ENCODE peak calls at places on chromosomes 6 and 20, in five cellular contexts. P is pancreas; L is CD4-positive, alpha-beta memory T cell; R is endodermal cell; A is coronary artery. I is an unnamed sample.

GRCh38 chr20:13613917-13614316 is 24.8 kb downstream of the TASP1 start:
- DNase-seq in P (no peak), L (no peak), R (no peak), A (no peak), I (no peak)

GRCh38 chr6:6712258-6712978 is 123.9 kb downstream of the LY86 start:
- DNase-seq in P (peak; percentile 59), L (no peak), R (no peak), A (no peak), I (no peak)

GRCh38 chr6:3258201-3258600 is 546 bp upstream of the PSMG4 start:
- DNase-seq in P (no peak), L (no peak), R (no peak), A (peak; percentile 68), I (no peak)

GRCh38 chr6:115666997-115667396 is 393.7 kb downstream of the FRK start:
- DNase-seq in P (no peak), L (no peak), R (no peak), A (no peak), I (no peak)

GRCh38 chr6:36857325-36857724 is 17.3 kb downstream of the PPIL1 start:
- DNase-seq in P (no peak), L (no peak), R (peak; percentile 8), A (no peak), I (no peak)

GRCh38 chr6:7042654-7043545 is 64.9 kb upstream of the RREB1 start:
- DNase-seq in P (no peak), L (no peak), R (peak; percentile 63), A (no peak), I (no peak)

GRCh38 chr6:156886409-156886808 is 109.2 kb downstream of the ARID1B start:
- DNase-seq in P (peak; percentile 41), L (no peak), R (no peak), A (no peak), I (peak; percentile 61)

GRCh38 chr6:36920049-36920448 is 34.3 kb downstream of the C6orf89 start:
- DNase-seq in P (peak; percentile 47), L (no peak), R (no peak), A (no peak), I (peak; percentile 72)

GRCh38 chr6:124868476-124868875 is 93.8 kb upstream of the RNF217 start:
- DNase-seq in P (no peak), L (no peak), R (no peak), A (no peak), I (no peak)

GRCh38 chr6:26286168-26286854 is 78.7 kb upstream of the BTN3A2 start:
- DNase-seq in P (peak; percentile 61), L (peak; percentile 85), R (peak; percentile 80), A (peak; percentile 81), I (peak; percentile 83)

GRCh38 chr6:30151580-30151979 is 9.4 kb downstream of the TRIM10 start:
- DNase-seq in P (no peak), L (no peak), R (no peak), A (no peak), I (no peak)

GRCh38 chr20:272718-273117 is 15.2 kb downstream of the DEFB132 start:
- DNase-seq in P (no peak), L (no peak), R (peak; percentile 3), A (no peak), I (no peak)

GRCh38 chr20:2771631-2772080 is 28.8 kb downstream of the CPXM1 start:
- DNase-seq in P (no peak), L (no peak), R (peak; percentile 69), A (no peak), I (no peak)

GRCh38 chr6:25499851-25500250 is 152.2 kb upstream of the SCGN start:
- DNase-seq in P (no peak), L (no peak), R (no peak), A (no peak), I (no peak)

GRCh38 chr6:40568062-40568708 is 19.0 kb downstream of the LRFN2 start:
- DNase-seq in P (no peak), L (no peak), R (no peak), A (no peak), I (no peak)

GRCh38 chr20:57884956-57885355 is 175.1 kb upstream of the PMEPA1 start:
- DNase-seq in P (no peak), L (no peak), R (no peak), A (peak; percentile 46), I (no peak)

GRCh38 chr6:124870611-124871201 is 91.5 kb upstream of the RNF217 start:
- DNase-seq in P (no peak), L (no peak), R (no peak), A (no peak), I (no peak)

GRCh38 chr20:35888659-35889058 is 65.6 kb downstream of the SCAND1 start:
- DNase-seq in P (no peak), L (no peak), R (no peak), A (no peak), I (no peak)

GRCh38 chr6:129253731-129254130 is 370.8 kb downstream of the LAMA2 start:
- DNase-seq in P (no peak), L (no peak), R (no peak), A (no peak), I (no peak)

GRCh38 chr6:143691900-143692572 is 14.3 kb downstream of the PHACTR2 start:
- DNase-seq in P (no peak), L (no peak), R (no peak), A (no peak), I (no peak)

DNA sequence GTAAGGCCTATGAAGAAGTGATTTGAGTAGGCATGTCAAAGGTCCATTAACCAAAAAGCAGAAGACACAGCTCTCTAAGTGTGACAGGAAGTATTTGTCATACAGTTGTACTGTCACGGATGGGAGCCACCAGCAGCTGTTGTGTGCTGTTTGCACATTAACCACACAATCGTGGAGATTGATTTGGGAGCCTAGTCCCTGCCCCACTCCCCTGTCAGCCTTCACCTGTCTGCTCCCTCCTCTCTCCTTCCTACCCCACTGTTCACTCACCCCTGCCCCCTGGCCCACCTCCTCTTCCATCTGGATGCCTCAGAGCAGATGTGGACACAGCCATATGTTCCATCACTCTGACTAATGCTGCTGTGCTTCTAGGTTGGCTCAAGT is 124.7 kb upstream of the SPACA1 start:
- DNase-seq in P (no peak), L (no peak), R (no peak), A (no peak), I (no peak)
- H3K27ac ChIP-seq in P (no peak overlapping the region), L (no peak overlapping the region), R (no peak overlapping the region), A (no peak overlapping the region), I (no peak overlapping the region)

GRCh38 chr20:11978496-11978895 is 60.8 kb downstream of the BTBD3 start:
- DNase-seq in P (no peak), L (no peak), R (no peak), A (no peak), I (no peak)
- H3K27ac ChIP-seq in P (no peak overlapping the region), L (no peak overlapping the region), R (no peak overlapping the region), A (no peak overlapping the region), I (no peak overlapping the region)

DNA sequence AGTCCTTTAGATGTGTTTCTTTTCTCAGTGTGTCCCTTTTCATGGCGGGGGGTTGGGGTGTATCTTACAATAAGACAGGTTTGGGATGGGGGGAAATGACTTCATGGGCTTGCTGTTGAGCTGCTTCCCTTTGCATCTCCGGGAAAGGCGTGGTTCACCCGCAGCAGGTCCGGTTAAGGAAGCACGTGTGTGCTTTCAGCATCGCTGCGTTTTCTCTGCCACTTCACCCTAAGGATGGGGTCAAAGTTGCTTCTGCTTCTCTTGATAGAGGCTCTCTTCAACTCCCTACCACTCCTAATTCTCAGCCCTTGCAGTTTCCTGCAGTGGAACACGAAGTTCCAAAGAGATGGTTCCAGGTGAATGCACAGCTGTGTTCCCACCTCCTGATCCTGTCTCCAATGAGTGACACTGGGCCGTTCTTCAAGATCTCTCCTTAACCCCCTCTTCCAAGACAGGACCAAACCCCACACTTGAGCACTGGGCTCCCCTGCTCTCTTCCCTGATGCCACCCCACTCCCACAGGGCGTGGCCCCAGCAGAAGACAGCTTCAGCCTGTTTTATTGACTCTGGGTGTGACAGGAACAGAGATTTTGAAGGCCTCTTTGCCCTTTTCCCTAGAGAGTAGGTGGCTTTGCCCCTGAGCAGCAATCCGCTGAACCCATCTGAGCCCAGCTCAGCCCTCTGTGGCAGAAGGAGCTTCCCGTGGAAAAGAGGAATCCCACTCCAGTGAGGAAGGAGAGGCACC is 85.2 kb downstream of the PLEKHG1 start:
- DNase-seq in P (no peak), L (no peak), R (no peak), A (no peak), I (no peak)
- H3K27ac ChIP-seq in P (no peak overlapping the region), L (no peak overlapping the region), R (no peak overlapping the region), A (no peak overlapping the region), I (no peak overlapping the region)

DNA sequence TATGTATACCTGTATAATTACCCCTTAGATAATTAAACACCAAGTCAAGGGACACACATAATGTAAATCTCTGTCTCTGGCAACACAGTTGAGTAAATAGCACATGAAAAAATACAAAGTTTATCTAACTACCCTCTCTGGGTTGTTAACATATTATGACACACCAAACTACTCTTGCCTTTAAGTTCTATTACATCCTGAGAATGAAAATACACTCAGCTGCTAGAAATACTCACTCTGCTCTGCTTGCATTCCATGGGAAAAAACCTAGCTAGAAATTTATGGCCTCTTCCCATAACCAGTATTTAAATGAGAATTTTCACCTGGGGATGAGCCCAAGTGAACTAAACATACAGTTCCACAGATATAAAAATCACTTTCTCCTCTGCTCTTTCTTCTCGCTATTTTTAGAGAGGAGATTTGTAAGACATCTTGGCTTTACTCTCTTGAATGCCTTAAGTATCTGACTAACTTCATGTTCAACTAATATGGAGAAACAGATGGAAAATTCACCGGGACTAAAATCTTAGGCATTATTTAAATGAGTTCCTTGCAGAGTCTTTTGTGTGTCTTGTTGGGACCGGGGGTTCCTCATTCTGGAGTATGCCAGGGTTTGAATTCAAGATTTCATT is 140.9 kb downstream of the GJA10 start:
- DNase-seq in P (no peak), L (no peak), R (no peak), A (no peak), I (no peak)
- H3K27ac ChIP-seq in P (no peak overlapping the region), L (no peak overlapping the region), R (no peak overlapping the region), A (no peak overlapping the region), I (no peak overlapping the region)

DNA sequence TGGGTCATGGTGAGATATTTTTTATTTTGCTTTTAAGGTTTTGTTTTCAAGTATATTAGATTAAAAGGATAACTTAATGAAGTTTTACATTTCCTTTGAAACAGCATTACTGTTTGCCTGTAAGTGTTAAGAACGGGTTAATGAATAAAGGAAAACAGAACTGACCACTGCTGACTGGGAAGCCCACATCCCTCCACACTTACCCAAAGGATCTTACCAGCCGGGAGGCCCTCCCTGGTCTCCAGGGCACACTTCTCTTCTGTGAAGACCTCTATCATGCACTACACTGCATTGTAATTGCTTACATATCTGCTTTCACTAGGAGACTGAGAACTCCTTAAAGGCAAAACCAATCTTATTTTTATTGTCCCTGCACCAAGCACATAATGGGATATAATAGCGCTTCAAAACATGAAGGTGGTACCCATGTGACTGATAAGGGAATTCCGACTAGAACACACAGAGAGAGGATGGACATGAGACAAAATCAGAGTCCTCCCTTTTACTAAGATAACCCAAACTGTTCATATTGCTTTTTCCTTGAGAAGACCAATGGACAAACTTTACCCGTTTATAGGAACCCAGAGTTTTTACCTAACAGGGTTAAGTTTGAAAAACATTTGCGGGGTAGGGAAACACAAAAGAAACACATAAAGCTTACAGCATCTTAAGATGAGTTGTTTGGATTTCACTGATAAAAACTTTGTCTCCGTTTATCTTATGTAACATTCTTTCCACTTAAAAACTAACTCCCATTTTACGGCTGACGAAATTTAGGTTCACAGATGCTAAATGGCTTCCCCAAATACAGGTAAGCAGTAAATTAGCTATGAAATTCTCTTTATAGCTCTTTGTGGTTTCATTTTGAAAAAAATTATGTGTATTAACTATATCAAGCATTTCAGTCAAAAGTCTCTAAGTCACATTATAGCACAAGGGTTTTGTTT is 8.7 kb downstream of the EZR start:
- DNase-seq in P (no peak), L (no peak), R (peak; percentile 45), A (no peak), I (no peak)
- H3K27ac ChIP-seq in P (no peak overlapping the region), L (peak overlapping the region; percentile 12), R (no peak overlapping the region), A (no peak overlapping the region), I (peak overlapping the region; percentile 15)